ENCODE peak calls at places on chromosomes 2 and 18, in five cellular contexts. Z, V, J, G and N are unnamed samples.

GRCh38 chr18:31679133-31679731 is 5.1 kb downstream of the B4GALT6 start:
- DNase-seq in Z (peak), V (no peak), J (no peak), G (no peak), N (no peak)

GRCh38 chr18:11669948-11670275 is 19.2 kb upstream of the GNAL start:
- DNase-seq in Z (no peak), V (no peak), J (no peak), G (no peak), N (peak)

GRCh38 chr18:34509163-34509562 is 200.9 kb upstream of the DTNA start:
- DNase-seq in Z (no peak), V (no peak), J (no peak), G (no peak), N (no peak)

GRCh38 chr18:50973367-50974126 is 5.7 kb downstream of the ELAC1 start:
- DNase-seq in Z (peak), V (no peak), J (no peak), G (peak), N (no peak)

GRCh38 chr2:121860033-121860810 is 104.8 kb downstream of the TSN start:
- DNase-seq in Z (peak), V (no peak), J (no peak), G (peak), N (no peak)

GRCh38 chr2:148048475-148049221 is 27.8 kb downstream of the MBD5 start:
- DNase-seq in Z (no peak), V (no peak), J (no peak), G (no peak), N (no peak)

GRCh38 chr2:54176577-54176976 is 61.2 kb downstream of the ACYP2 start:
- DNase-seq in Z (peak), V (peak), J (no peak), G (peak), N (peak)

GRCh38 chr2:17455343-17455742 is 62.9 kb downstream of the RAD51AP2 start:
- DNase-seq in Z (no peak), V (no peak), J (no peak), G (no peak), N (no peak)

GRCh38 chr2:164867779-164868397 is 26.3 kb upstream of the COBLL1 start:
- DNase-seq in Z (no peak), V (no peak), J (no peak), G (no peak), N (no peak)

GRCh38 chr2:237546876-237547395 is 19.4 kb upstream of the PRLH start:
- DNase-seq in Z (no peak), V (no peak), J (no peak), G (no peak), N (no peak)

GRCh38 chr2:147440694-147441093 is 404.1 kb upstream of the ACVR2A start:
- DNase-seq in Z (no peak), V (no peak), J (peak), G (no peak), N (no peak)

GRCh38 chr2:167415068-167415467 is 526.8 kb downstream of the XIRP2 start:
- DNase-seq in Z (no peak), V (no peak), J (no peak), G (no peak), N (no peak)

GRCh38 chr2:162317910-162318279 is 589 bp downstream of the IFIH1 start:
- DNase-seq in Z (peak), V (no peak), J (no peak), G (peak), N (peak)

GRCh38 chr2:169718930-169719504 is 14.6 kb upstream of the KLHL23 start:
- DNase-seq in Z (no peak), V (no peak), J (no peak), G (no peak), N (no peak)

GRCh38 chr2:7887441-7887840 is 794.4 kb upstream of the ID2 start:
- DNase-seq in Z (no peak), V (no peak), J (no peak), G (no peak), N (no peak)

GRCh38 chr2:111694690-111695089 is 189.3 kb downstream of the ANAPC1 start:
- DNase-seq in Z (no peak), V (no peak), J (no peak), G (no peak), N (no peak)

GRCh38 chr2:239688098-239688497 is 287.3 kb upstream of the HDAC4 start:
- DNase-seq in Z (no peak), V (peak), J (no peak), G (no peak), N (no peak)

GRCh38 chr2:85924522-85924921 is 35.7 kb upstream of the ST3GAL5 start:
- DNase-seq in Z (peak), V (no peak), J (no peak), G (no peak), N (no peak)

DNA sequence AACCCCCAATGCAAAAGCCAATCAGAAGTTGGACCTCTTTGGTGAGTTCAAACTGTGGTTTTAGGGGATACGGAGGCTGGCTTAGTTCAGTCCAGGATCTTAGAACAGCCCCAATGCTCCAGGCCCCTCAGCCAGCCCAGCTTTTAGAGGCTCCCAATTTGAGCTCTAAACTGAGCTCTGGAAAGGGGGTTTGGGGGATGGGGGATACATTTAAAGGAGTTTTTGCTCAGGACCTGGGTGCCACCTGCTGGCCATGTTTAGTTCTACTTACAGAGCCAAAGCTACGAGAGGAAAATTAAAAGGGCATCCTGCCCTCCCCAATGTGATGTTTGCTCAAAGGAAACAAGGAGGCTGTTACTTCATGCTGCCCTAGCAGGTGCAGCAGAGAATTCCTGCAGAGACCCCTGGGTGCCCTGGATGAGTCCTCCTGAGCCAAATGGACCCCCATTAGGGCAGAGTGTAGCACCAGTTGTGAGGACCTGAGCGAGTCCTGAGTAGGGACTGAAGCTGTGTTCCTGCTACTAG is 15.9 kb upstream of the TMEM214 start:
- DNase-seq in Z (peak), V (peak), J (peak), G (peak), N (peak)
- H2BK120ac ChIP-seq in Z (no peak), V (no peak), J (no peak), G (no peak), N (no peak)

GRCh38 chr2:118296663-118297062 is 208.4 kb downstream of the INSIG2 start:
- DNase-seq in Z (no peak), V (no peak), J (no peak), G (no peak), N (no peak)
- H2BK12ac ChIP-seq in Z (no peak), V (no peak), J (no peak), G (no peak), N (no peak)

GRCh38 chr2:177260398-177260797 is 4.1 kb downstream of the NFE2L2 start:
- DNase-seq in Z (peak), V (no peak), J (no peak), G (no peak), N (no peak)

GRCh38 chr2:177263451-177264208 is 897 bp downstream of the NFE2L2 start:
- DNase-seq in Z (peak), V (peak), J (peak), G (peak), N (peak)

GRCh38 chr2:177262958-177263450 is 1.5 kb downstream of the NFE2L2 start:
- DNase-seq in Z (peak), V (no peak), J (no peak), G (no peak), N (no peak)

GRCh38 chr2:177262137-177262536 is 2.4 kb downstream of the NFE2L2 start:
- DNase-seq in Z (peak), V (no peak), J (no peak), G (no peak), N (no peak)

DNA sequence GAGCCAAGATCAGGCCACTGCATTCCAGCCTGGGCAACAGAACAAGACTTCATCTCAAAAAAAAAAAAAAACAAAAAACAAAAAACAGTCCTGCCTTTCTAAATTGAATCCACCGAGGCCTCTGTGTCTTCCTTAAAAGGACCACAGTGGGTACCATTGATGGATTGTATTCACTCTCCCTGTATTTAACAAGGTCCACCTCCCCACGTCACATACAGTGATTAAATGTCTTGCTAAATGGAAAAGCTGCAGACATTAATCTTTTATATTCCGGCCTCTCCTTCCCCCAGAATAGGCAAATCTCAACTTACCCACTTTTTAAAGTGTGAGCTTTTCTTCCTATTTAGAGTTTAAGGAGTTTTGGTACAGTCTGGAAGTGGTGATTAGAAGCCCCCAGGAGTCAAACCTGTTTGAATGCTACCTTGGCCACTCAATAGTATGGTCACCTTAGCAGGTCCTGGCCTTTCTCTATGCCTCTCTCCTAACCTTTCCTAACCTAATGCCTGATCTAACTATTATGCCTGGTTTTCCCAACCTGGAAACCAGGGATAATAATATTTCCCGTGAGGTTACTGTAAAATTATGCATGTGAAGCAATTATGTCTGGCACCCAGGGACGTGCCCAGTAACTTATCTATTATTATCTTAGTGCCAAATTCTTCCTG is 3.3 kb downstream of the NFE2L2 start:
- DNase-seq in Z (peak), V (no peak), J (no peak), G (no peak), N (no peak)
- H3K23ac ChIP-seq in Z (no peak), V (no peak), J (no peak), G (no peak), N (no peak)

GRCh38 chr2:16221461-16222010 is 281.2 kb downstream of the MYCN start:
- DNase-seq in Z (no peak), V (no peak), J (no peak), G (no peak), N (no peak)
- H2BK120ac ChIP-seq in Z (no peak), V (no peak), J (peak), G (no peak), N (no peak)

GRCh38 chr2:71620116-71620515 is 166.8 kb downstream of the DYSF start:
- DNase-seq in Z (no peak), V (no peak), J (no peak), G (no peak), N (peak)

GRCh38 chr2:71619230-71619741 is 165.9 kb downstream of the DYSF start:
- DNase-seq in Z (no peak), V (no peak), J (no peak), G (no peak), N (peak)

GRCh38 chr2:71617266-71617665 is 163.9 kb downstream of the DYSF start:
- DNase-seq in Z (no peak), V (no peak), J (no peak), G (no peak), N (no peak)

GRCh38 chr2:71618327-71619113 is 165.2 kb downstream of the DYSF start:
- DNase-seq in Z (peak), V (no peak), J (no peak), G (no peak), N (peak)

DNA sequence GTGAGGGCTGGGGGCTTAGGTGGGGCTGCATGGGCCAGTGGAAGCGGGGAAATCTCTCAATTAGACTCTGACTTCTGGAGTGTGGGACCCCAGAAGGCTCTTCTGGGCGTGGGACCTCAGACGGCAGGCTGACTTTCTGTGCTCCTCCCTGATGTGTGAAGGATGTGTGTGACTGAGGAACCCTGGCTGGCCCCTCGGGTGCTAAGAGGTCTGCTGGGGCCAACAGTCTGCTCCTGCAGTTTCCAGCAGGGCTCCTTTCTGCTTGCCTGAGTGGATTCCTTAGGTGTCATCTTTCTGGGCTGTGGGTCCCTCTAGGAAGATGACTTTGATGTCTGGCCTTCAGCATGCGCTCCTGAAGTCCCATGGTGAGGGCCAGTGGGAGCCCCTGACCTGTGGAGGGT is 167.5 kb downstream of the DYSF start:
- DNase-seq in Z (no peak), V (no peak), J (no peak), G (no peak), N (peak)
- H2BK12ac ChIP-seq in Z (no peak), V (no peak), J (no peak), G (no peak), N (no peak)

DNA sequence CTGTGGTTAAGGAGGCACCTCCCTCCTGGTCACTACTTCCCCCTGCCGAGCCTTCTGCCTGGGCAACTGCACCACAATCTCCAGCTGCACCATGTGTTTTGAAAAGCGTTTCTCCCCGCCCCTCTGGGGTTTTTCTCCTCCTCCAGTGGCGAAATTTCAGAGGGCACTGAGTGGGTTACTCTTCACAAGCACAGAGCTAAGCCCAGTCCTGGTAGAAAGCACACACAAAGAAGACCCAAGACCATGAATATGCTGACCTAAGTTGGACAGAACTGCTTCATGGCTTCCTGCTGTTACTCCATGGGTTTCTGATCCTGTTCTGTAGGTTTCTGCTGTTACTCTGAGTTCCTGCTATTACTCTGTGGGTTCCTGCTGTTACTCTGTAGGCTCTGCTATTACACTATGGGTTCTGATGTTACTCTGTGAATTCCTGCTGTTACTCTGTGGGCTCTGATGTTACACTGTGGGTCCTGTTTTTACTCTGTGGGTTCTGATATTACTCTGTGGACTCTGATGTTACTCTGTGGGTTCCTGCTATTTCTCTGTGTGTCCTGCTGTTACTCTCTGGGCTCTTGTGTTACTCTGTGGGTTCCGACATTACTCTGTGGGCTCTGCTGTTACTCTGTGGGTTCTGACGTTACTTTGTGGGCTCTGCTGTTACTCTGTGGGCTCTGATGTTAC is 216.6 kb downstream of the RTP5 start:
- DNase-seq in Z (peak), V (no peak), J (no peak), G (peak), N (no peak)
- H3K23ac ChIP-seq in Z (no peak), V (no peak), J (no peak), G (no peak), N (no peak)

GRCh38 chr2:135987441-135987840 is 2.0 kb upstream of the DARS1 start:
- DNase-seq in Z (no peak), V (no peak), J (no peak), G (no peak), N (no peak)

GRCh38 chr2:135986507-135986906 is 1.1 kb upstream of the DARS1 start:
- DNase-seq in Z (no peak), V (no peak), J (no peak), G (no peak), N (no peak)

GRCh38 chr2:135985826-135986393 is 484 bp upstream of the DARS1 start:
- DNase-seq in Z (no peak), V (no peak), J (no peak), G (no peak), N (no peak)

GRCh38 chr2:135985018-135985825 is at the start of gene DARS1:
- DNase-seq in Z (peak), V (peak), J (peak), G (peak), N (peak)

DNA sequence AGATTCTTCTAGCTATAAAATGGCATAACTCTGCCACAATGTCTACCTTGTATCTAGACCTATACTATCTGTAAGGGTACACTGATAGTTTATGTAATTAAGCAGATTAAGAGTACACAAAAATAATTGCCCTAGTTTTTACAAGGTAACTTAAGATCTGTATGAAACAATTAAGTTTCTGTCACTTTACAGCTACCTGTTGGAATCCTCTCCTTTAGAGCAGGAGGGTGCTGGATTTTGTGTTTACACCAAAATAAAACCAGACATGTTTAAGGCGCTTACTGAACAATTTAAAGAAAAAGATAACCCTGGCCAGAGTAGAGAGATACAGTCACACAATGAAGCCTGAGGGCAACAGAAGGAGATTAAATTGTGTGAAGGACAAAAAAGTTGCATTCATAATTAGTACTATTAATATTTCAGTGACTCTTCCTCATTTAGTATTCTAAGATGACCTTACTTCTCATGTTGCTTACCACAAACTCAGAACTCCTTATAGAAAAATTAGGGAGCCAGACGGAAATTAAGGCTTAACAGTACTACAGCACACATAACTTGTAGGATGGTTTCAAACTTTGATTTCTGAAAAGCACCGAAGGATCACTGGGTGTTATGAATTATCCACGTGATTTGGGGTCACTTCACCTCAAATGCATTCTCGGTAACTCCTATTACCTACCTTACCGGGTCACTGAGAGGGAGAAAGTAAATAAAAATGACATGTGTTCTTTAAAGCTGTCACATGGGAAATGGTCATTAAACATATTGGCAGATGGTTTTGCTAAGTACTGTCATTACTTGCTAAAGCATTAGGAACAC is 1.0 kb downstream of the DARS1 start:
- DNase-seq in Z (no peak), V (no peak), J (no peak), G (no peak), N (no peak)
- H2BK120ac ChIP-seq in Z (no peak), V (no peak), J (no peak), G (no peak), N (no peak)